ENCODE peak calls at places on chromosome 12, in four cellular contexts. A is psoas muscle, F is Karpas-422, K is PC-3. X is an unnamed sample. For H3K4me1, the result is how much of the 10 kb centered on the place peaks cover.

GRCh38 chr12:46356655-46357437 is 15.7 kb downstream of the SLC38A2 start:
- DNase-seq in A (no peak), F (no peak), K (peak), X (no peak)

GRCh38 chr12:111434680-111435338 is 29.1 kb downstream of the SH2B3 start:
- DNase-seq in A (peak), F (no peak), K (no peak), X (no peak)

GRCh38 chr12:115255962-115256361 is 572.0 kb upstream of the TBX3 start:
- DNase-seq in A (no peak), F (no peak), K (no peak), X (no peak)

GRCh38 chr12:118361889-118362288 is 10.8 kb downstream of the TAOK3 start:
- DNase-seq in A (no peak), F (no peak), K (no peak), X (no peak)

GRCh38 chr12:67415473-67415872 is 146.3 kb downstream of the CAND1 start:
- DNase-seq in A (no peak), F (peak), K (peak), X (no peak)

GRCh38 chr12:15220961-15221885 is at the start of gene RERG:
- DNase-seq in A (peak), F (peak), K (peak), X (peak)

GRCh38 chr12:108696111-108696995 is 35.0 kb downstream of the CORO1C start:
- DNase-seq in A (no peak), F (no peak), K (peak), X (peak)

GRCh38 chr12:52395761-52396434 is 10.2 kb downstream of the KRT82 start:
- DNase-seq in A (peak), F (peak), K (peak), X (no peak)

GRCh38 chr12:1807489-1807888 is 12.9 kb upstream of the LRTM2 start:
- DNase-seq in A (no peak), F (no peak), K (no peak), X (no peak)
- H3K4me3 ChIP-seq in A (no peak), F (no peak), K (no peak), X (no peak)

GRCh38 chr12:53756300-53757094 is 4.7 kb upstream of the CISTR start:
- DNase-seq in A (no peak), F (no peak), K (no peak), X (no peak)
- H3K4me1 ChIP-seq in A (under half), F (half or more), K (under half), X (under half)

GRCh38 chr12:25785164-25785563 is 173.3 kb upstream of the RASSF8 start:
- DNase-seq in A (no peak), F (no peak), K (peak), X (no peak)
- H3K4me3 ChIP-seq in A (no peak), F (no peak), K (no peak), X (no peak)

GRCh38 chr12:12032771-12033588 is 37.8 kb upstream of the BCL2L14 start:
- DNase-seq in A (peak), F (peak), K (peak), X (no peak)

GRCh38 chr12:12028668-12029402 is 41.9 kb upstream of the BCL2L14 start:
- DNase-seq in A (no peak), F (no peak), K (no peak), X (no peak)

GRCh38 chr12:12032260-12032761 is 38.4 kb upstream of the BCL2L14 start:
- DNase-seq in A (no peak), F (no peak), K (no peak), X (no peak)

GRCh38 chr12:12025799-12026386 is 44.8 kb upstream of the BCL2L14 start:
- DNase-seq in A (no peak), F (no peak), K (no peak), X (no peak)

DNA sequence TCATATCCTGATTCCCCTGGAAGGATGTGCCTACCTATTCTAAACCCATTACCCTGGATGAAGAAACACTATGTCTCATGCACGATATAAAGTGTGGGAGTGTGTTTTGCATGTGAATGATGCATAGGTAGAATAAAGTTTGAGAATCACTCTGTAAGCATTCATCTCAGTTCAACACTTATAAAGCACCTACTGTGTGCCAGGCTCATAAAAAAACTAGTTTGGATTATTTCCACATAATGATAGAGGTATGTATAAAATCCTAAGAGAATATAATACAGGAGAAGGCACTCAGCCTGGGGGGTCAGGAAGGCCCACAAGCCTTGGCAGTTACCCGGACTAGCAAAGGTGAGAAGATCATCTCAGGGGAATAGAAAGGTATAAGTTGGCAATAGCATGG is 41.1 kb upstream of the BCL2L14 start:
- DNase-seq in A (no peak), F (no peak), K (no peak), X (no peak)
- H3K4me1 ChIP-seq in A (under half), F (under half), K (under half), X (under half)

GRCh38 chr12:49883065-49883464 is 20.6 kb downstream of the FAIM2 start:
- DNase-seq in A (no peak), F (no peak), K (no peak), X (no peak)

GRCh38 chr12:49885118-49885517 is 18.6 kb downstream of the FAIM2 start:
- DNase-seq in A (no peak), F (peak), K (no peak), X (no peak)

GRCh38 chr12:49881400-49882247 is 22.1 kb downstream of the FAIM2 start:
- DNase-seq in A (no peak), F (no peak), K (no peak), X (no peak)

GRCh38 chr12:49880756-49881390 is 22.8 kb downstream of the FAIM2 start:
- DNase-seq in A (no peak), F (no peak), K (no peak), X (no peak)

DNA sequence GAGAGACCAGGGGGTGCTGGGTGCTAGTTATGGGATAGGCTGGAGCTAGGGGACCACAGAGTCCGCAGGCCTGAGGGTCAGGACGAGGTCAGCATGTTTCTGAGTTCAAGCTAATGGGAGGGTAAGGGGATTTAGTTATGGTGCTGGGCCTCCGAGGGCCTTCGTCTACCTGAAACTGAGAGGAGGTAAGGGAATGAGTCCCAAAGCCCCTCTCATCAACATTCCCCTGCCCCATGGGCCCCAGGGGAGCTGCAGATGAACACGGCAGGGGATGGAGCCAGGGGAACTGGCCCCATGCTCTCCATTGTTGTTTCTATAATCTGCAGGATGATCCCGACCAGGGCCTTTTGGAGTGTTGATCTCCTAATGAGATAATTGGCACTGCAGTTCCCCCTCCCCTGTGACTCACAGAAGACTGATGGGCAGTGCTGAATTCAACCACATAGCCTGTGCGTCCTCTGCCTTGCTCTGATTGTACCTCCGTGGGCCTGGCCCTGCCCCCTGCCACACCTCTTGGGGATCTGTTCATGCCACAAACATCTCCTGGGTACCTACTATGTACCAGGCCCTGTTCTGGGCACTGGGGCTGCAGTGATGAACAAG is 21.4 kb downstream of the FAIM2 start:
- DNase-seq in A (no peak), F (no peak), K (no peak), X (no peak)
- H3K4me3 ChIP-seq in A (no peak), F (no peak), K (no peak), X (no peak)

GRCh38 chr12:105348561-105348960 is 18.1 kb downstream of the C12orf75 start:
- DNase-seq in A (no peak), F (no peak), K (no peak), X (no peak)
- H3K4me1 ChIP-seq in A (under half), F (half or more), K (under half), X (under half)

DNA sequence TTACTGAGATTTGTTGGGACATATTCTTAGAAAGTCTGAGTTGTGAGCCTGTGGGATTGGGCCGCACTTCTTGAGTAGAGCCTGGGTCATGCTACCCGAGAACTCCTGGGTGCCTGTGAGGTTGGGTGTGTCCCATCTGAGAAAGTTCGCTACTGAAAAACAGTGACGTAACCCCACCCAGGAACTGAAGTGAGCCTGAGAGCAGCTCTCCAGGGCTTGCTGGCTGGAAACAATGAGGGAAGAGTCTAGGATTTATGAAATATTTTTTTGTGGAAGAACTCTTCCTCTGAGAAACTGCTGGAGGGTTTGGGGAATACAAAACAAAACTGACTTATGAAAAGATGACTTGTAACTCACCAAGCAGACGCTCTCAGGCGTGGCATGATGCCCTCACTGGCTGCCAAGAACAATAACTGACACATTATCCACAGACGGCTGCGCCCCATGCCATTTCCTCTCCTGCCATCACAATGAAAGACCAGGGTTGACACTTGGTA is 69.2 kb downstream of the RASSF3 start:
- DNase-seq in A (peak), F (peak), K (peak), X (no peak)
- H3K4me3 ChIP-seq in A (peak), F (no peak), K (peak), X (peak)